ENCODE peak calls at places on chromosomes 12 and 14, in four cellular contexts. Y, Z, W and X are unnamed samples. For H3K27me3, the result is how much of the 10 kb centered on the place peaks cover.

GRCh38 chr12:49959570-49960473 is 1.9 kb upstream of the AQP5 start:
- DNase-seq in Y (peak), Z (peak), W (no peak), X (no peak)

GRCh38 chr14:71765505-71765904 is 166.7 kb upstream of the RGS6 start:
- DNase-seq in Y (no peak), Z (no peak), W (no peak), X (no peak)

GRCh38 chr12:76277480-76277879 is 70.7 kb downstream of the BBS10 start:
- DNase-seq in Y (no peak), Z (no peak), W (no peak), X (no peak)

GRCh38 chr14:23321572-23322547 is 603 bp downstream of the PABPN1 start:
- DNase-seq in Y (no peak), Z (peak), W (peak), X (peak)

GRCh38 chr12:98750511-98750910 is 105.4 kb downstream of the APAF1 start:
- DNase-seq in Y (no peak), Z (no peak), W (no peak), X (no peak)

GRCh38 chr14:51219473-51220448 is 20.3 kb upstream of the TMX1 start:
- DNase-seq in Y (no peak), Z (no peak), W (no peak), X (no peak)

GRCh38 chr12:34600592-34601462 is 578.5 kb downstream of the ALG10 start:
- DNase-seq in Y (peak), Z (no peak), W (no peak), X (peak)

GRCh38 chr12:42725839-42726238 is 136.3 kb upstream of the PRICKLE1 start:
- DNase-seq in Y (no peak), Z (no peak), W (no peak), X (no peak)

GRCh38 chr12:1760566-1761382 is 59.6 kb upstream of the LRTM2 start:
- DNase-seq in Y (no peak), Z (no peak), W (no peak), X (no peak)

GRCh38 chr14:51674294-51675002 is 22.7 kb downstream of the FRMD6 start:
- DNase-seq in Y (no peak), Z (no peak), W (no peak), X (no peak)

GRCh38 chr12:117342682-117343081 is 18.7 kb downstream of the NOS1 start:
- DNase-seq in Y (no peak), Z (no peak), W (no peak), X (no peak)

GRCh38 chr12:20442322-20442721 is 74.0 kb downstream of the PDE3A start:
- DNase-seq in Y (no peak), Z (peak), W (no peak), X (no peak)

GRCh38 chr12:65907465-65907864 is 83.2 kb downstream of the HMGA2 start:
- DNase-seq in Y (no peak), Z (no peak), W (no peak), X (no peak)

GRCh38 chr14:100384819-100385813 is 62.0 kb downstream of the SLC25A47 start:
- DNase-seq in Y (no peak), Z (no peak), W (no peak), X (no peak)
- TF ChIP-seq CTCF in Y (peak), Z (peak), W (peak), X (peak)

GRCh38 chr12:57225680-57226190 is 3.8 kb upstream of the SHMT2 start:
- DNase-seq in Y (no peak), Z (no peak), W (no peak), X (no peak)
- H3K27me3 ChIP-seq in Y (half or more), Z (half or more), W (under half), X (under half)

GRCh38 chr12:3593906-3594305 is 102.9 kb downstream of the PRMT8 start:
- DNase-seq in Y (no peak), Z (no peak), W (no peak), X (no peak)

GRCh38 chr12:3587402-3588013 is 96.5 kb downstream of the PRMT8 start:
- DNase-seq in Y (no peak), Z (no peak), W (no peak), X (no peak)

GRCh38 chr12:3592856-3593625 is 102.0 kb downstream of the PRMT8 start:
- DNase-seq in Y (no peak), Z (no peak), W (no peak), X (no peak)

GRCh38 chr12:3594966-3595365 is 104.0 kb downstream of the PRMT8 start:
- DNase-seq in Y (no peak), Z (no peak), W (no peak), X (no peak)

GRCh38 chr12:3589745-3590144 is 98.7 kb downstream of the PRMT8 start:
- DNase-seq in Y (no peak), Z (no peak), W (no peak), X (no peak)
- TF ChIP-seq CTCF in Y (no peak), Z (no peak), W (no peak), X (no peak)

DNA sequence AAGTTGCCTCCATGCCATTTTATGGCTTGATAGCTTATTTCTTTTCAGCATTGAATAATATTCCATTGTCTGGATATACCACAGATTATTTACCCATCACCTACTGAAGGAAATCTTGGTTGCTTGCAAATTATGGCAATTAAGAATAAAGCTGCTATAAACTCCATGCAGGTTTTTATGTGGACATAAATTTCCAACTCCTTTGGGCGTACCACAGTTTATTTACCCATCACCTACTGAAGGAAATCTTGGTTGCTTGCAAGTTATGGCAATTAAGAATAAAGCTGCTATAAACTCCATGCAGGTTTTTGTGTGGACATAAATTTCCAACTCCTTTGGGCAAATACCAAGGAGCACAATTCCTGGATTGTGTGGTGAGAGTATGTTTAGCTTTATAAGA is 12.6 kb upstream of the PLEKHH1 start:
- DNase-seq in Y (no peak), Z (no peak), W (no peak), X (no peak)
- H3K27me3 ChIP-seq in Y (under half), Z (under half), W (half or more), X (under half)